ENCODE peak calls at places on chromosomes 7 and 10, in ten cellular contexts. One of them, this sample, is unnamed.

GRCh38 chr10:108051218-108051617 is 886.7 kb upstream of the SORCS1 start:
- DNase-seq in activated T-cell treated with anti-CD3 and anti-CD28 coated beads for 48 hours: no peak
- DNase-seq in RWPE1: no peak
- DNase-seq in HFF-Myc: no peak
- DNase-seq in B cell: no peak
- DNase-seq in tibial artery: no peak
- DNase-seq in cardiac fibroblast: no peak
- DNase-seq in head of caudate nucleus: no peak
- DNase-seq in AG04450: no peak
- DNase-seq in stimulated activated naive CD8-positive, alpha-beta T cell treated with anti-CD3 and anti-CD28 coated beads, Interleukin-15, Interleukin-2, amounts not matched to agents 100 U/mL and 50 U/mL, for 24 hours: no peak
- DNase-seq in this sample: no peak

GRCh38 chr10:78830062-78830974 is 238.4 kb upstream of the ZMIZ1 start:
- DNase-seq in activated T-cell treated with anti-CD3 and anti-CD28 coated beads for 48 hours: no peak
- DNase-seq in RWPE1: peak
- DNase-seq in HFF-Myc: no peak
- DNase-seq in B cell: no peak
- DNase-seq in tibial artery: no peak
- DNase-seq in cardiac fibroblast: peak
- DNase-seq in head of caudate nucleus: no peak
- DNase-seq in AG04450: peak
- DNase-seq in stimulated activated naive CD8-positive, alpha-beta T cell treated with anti-CD3 and anti-CD28 coated beads, Interleukin-15, Interleukin-2, amounts not matched to agents 100 U/mL and 50 U/mL, for 24 hours: no peak
- DNase-seq in this sample: peak

GRCh38 chr7:129913428-129913827 is 39.3 kb downstream of the UBE2H start:
- DNase-seq in activated T-cell treated with anti-CD3 and anti-CD28 coated beads for 48 hours: no peak
- DNase-seq in RWPE1: no peak
- DNase-seq in HFF-Myc: no peak
- DNase-seq in B cell: no peak
- DNase-seq in tibial artery: no peak
- DNase-seq in cardiac fibroblast: no peak
- DNase-seq in head of caudate nucleus: no peak
- DNase-seq in AG04450: no peak
- DNase-seq in stimulated activated naive CD8-positive, alpha-beta T cell treated with anti-CD3 and anti-CD28 coated beads, Interleukin-15, Interleukin-2, amounts not matched to agents 100 U/mL and 50 U/mL, for 24 hours: no peak
- DNase-seq in this sample: no peak

GRCh38 chr10:77872947-77873557 is 53.5 kb downstream of the DLG5 start:
- DNase-seq in activated T-cell treated with anti-CD3 and anti-CD28 coated beads for 48 hours: no peak
- DNase-seq in RWPE1: peak
- DNase-seq in HFF-Myc: no peak
- DNase-seq in B cell: peak
- DNase-seq in tibial artery: no peak
- DNase-seq in cardiac fibroblast: no peak
- DNase-seq in head of caudate nucleus: no peak
- DNase-seq in AG04450: no peak
- DNase-seq in stimulated activated naive CD8-positive, alpha-beta T cell treated with anti-CD3 and anti-CD28 coated beads, Interleukin-15, Interleukin-2, amounts not matched to agents 100 U/mL and 50 U/mL, for 24 hours: no peak
- DNase-seq in this sample: no peak

GRCh38 chr7:21169667-21170605 is 257.9 kb upstream of the SP4 start:
- DNase-seq in activated T-cell treated with anti-CD3 and anti-CD28 coated beads for 48 hours: no peak
- DNase-seq in RWPE1: peak
- DNase-seq in HFF-Myc: no peak
- DNase-seq in B cell: no peak
- DNase-seq in tibial artery: no peak
- DNase-seq in cardiac fibroblast: no peak
- DNase-seq in head of caudate nucleus: no peak
- DNase-seq in AG04450: no peak
- DNase-seq in stimulated activated naive CD8-positive, alpha-beta T cell treated with anti-CD3 and anti-CD28 coated beads, Interleukin-15, Interleukin-2, amounts not matched to agents 100 U/mL and 50 U/mL, for 24 hours: no peak
- DNase-seq in this sample: no peak

GRCh38 chr10:33665512-33665911 is 331.0 kb upstream of the NRP1 start:
- DNase-seq in activated T-cell treated with anti-CD3 and anti-CD28 coated beads for 48 hours: no peak
- DNase-seq in RWPE1: no peak
- DNase-seq in HFF-Myc: no peak
- DNase-seq in B cell: no peak
- DNase-seq in tibial artery: no peak
- DNase-seq in cardiac fibroblast: peak
- DNase-seq in head of caudate nucleus: no peak
- DNase-seq in AG04450: no peak
- DNase-seq in stimulated activated naive CD8-positive, alpha-beta T cell treated with anti-CD3 and anti-CD28 coated beads, Interleukin-15, Interleukin-2, amounts not matched to agents 100 U/mL and 50 U/mL, for 24 hours: no peak
- DNase-seq in this sample: no peak

GRCh38 chr10:5546891-5547683 is 22.3 kb downstream of the CALML3 start:
- DNase-seq in activated T-cell treated with anti-CD3 and anti-CD28 coated beads for 48 hours: no peak
- DNase-seq in RWPE1: peak
- DNase-seq in HFF-Myc: no peak
- DNase-seq in B cell: no peak
- DNase-seq in tibial artery: peak
- DNase-seq in cardiac fibroblast: peak
- DNase-seq in head of caudate nucleus: no peak
- DNase-seq in AG04450: no peak
- DNase-seq in stimulated activated naive CD8-positive, alpha-beta T cell treated with anti-CD3 and anti-CD28 coated beads, Interleukin-15, Interleukin-2, amounts not matched to agents 100 U/mL and 50 U/mL, for 24 hours: no peak
- DNase-seq in this sample: no peak

GRCh38 chr10:29150010-29150409 is 138.9 kb upstream of the LYZL1 start:
- DNase-seq in activated T-cell treated with anti-CD3 and anti-CD28 coated beads for 48 hours: no peak
- DNase-seq in RWPE1: no peak
- DNase-seq in HFF-Myc: no peak
- DNase-seq in B cell: no peak
- DNase-seq in tibial artery: no peak
- DNase-seq in cardiac fibroblast: no peak
- DNase-seq in head of caudate nucleus: no peak
- DNase-seq in AG04450: no peak
- DNase-seq in stimulated activated naive CD8-positive, alpha-beta T cell treated with anti-CD3 and anti-CD28 coated beads, Interleukin-15, Interleukin-2, amounts not matched to agents 100 U/mL and 50 U/mL, for 24 hours: no peak
- DNase-seq in this sample: no peak

GRCh38 chr7:23972057-23972456 is 262.0 kb downstream of the STK31 start:
- DNase-seq in activated T-cell treated with anti-CD3 and anti-CD28 coated beads for 48 hours: no peak
- DNase-seq in RWPE1: no peak
- DNase-seq in HFF-Myc: no peak
- DNase-seq in B cell: no peak
- DNase-seq in tibial artery: no peak
- DNase-seq in cardiac fibroblast: no peak
- DNase-seq in head of caudate nucleus: no peak
- DNase-seq in AG04450: no peak
- DNase-seq in stimulated activated naive CD8-positive, alpha-beta T cell treated with anti-CD3 and anti-CD28 coated beads, Interleukin-15, Interleukin-2, amounts not matched to agents 100 U/mL and 50 U/mL, for 24 hours: no peak
- DNase-seq in this sample: no peak

GRCh38 chr7:98949336-98950044 is 71.2 kb downstream of the TRRAP start:
- DNase-seq in activated T-cell treated with anti-CD3 and anti-CD28 coated beads for 48 hours: no peak
- DNase-seq in RWPE1: no peak
- DNase-seq in HFF-Myc: no peak
- DNase-seq in B cell: peak
- DNase-seq in tibial artery: no peak
- DNase-seq in cardiac fibroblast: no peak
- DNase-seq in head of caudate nucleus: peak
- DNase-seq in AG04450: no peak
- DNase-seq in stimulated activated naive CD8-positive, alpha-beta T cell treated with anti-CD3 and anti-CD28 coated beads, Interleukin-15, Interleukin-2, amounts not matched to agents 100 U/mL and 50 U/mL, for 24 hours: no peak
- DNase-seq in this sample: no peak

GRCh38 chr7:98341106-98341505 is 59.6 kb downstream of the BRI3 start:
- DNase-seq in activated T-cell treated with anti-CD3 and anti-CD28 coated beads for 48 hours: no peak
- DNase-seq in RWPE1: no peak
- DNase-seq in HFF-Myc: no peak
- DNase-seq in B cell: no peak
- DNase-seq in tibial artery: no peak
- DNase-seq in cardiac fibroblast: peak
- DNase-seq in head of caudate nucleus: no peak
- DNase-seq in AG04450: no peak
- DNase-seq in stimulated activated naive CD8-positive, alpha-beta T cell treated with anti-CD3 and anti-CD28 coated beads, Interleukin-15, Interleukin-2, amounts not matched to agents 100 U/mL and 50 U/mL, for 24 hours: no peak
- DNase-seq in this sample: peak

GRCh38 chr7:108351715-108352114 is 104.5 kb downstream of the NRCAM start:
- DNase-seq in activated T-cell treated with anti-CD3 and anti-CD28 coated beads for 48 hours: no peak
- DNase-seq in RWPE1: peak
- DNase-seq in HFF-Myc: no peak
- DNase-seq in B cell: no peak
- DNase-seq in tibial artery: no peak
- DNase-seq in cardiac fibroblast: peak
- DNase-seq in head of caudate nucleus: no peak
- DNase-seq in AG04450: no peak
- DNase-seq in stimulated activated naive CD8-positive, alpha-beta T cell treated with anti-CD3 and anti-CD28 coated beads, Interleukin-15, Interleukin-2, amounts not matched to agents 100 U/mL and 50 U/mL, for 24 hours: no peak
- DNase-seq in this sample: no peak

GRCh38 chr10:121781101-121781500 is 146.7 kb downstream of the ATE1 start:
- DNase-seq in activated T-cell treated with anti-CD3 and anti-CD28 coated beads for 48 hours: no peak
- DNase-seq in RWPE1: peak
- DNase-seq in HFF-Myc: no peak
- DNase-seq in B cell: no peak
- DNase-seq in tibial artery: no peak
- DNase-seq in cardiac fibroblast: no peak
- DNase-seq in head of caudate nucleus: no peak
- DNase-seq in AG04450: no peak
- DNase-seq in stimulated activated naive CD8-positive, alpha-beta T cell treated with anti-CD3 and anti-CD28 coated beads, Interleukin-15, Interleukin-2, amounts not matched to agents 100 U/mL and 50 U/mL, for 24 hours: no peak
- DNase-seq in this sample: no peak

GRCh38 chr7:134153493-134154093 is 26.5 kb downstream of the LRGUK start:
- DNase-seq in activated T-cell treated with anti-CD3 and anti-CD28 coated beads for 48 hours: no peak
- DNase-seq in RWPE1: no peak
- DNase-seq in HFF-Myc: no peak
- DNase-seq in B cell: no peak
- DNase-seq in tibial artery: no peak
- DNase-seq in cardiac fibroblast: no peak
- DNase-seq in head of caudate nucleus: no peak
- DNase-seq in AG04450: no peak
- DNase-seq in stimulated activated naive CD8-positive, alpha-beta T cell treated with anti-CD3 and anti-CD28 coated beads, Interleukin-15, Interleukin-2, amounts not matched to agents 100 U/mL and 50 U/mL, for 24 hours: no peak
- DNase-seq in this sample: no peak

GRCh38 chr10:75375828-75376227 is 25.7 kb downstream of the ZNF503 start:
- DNase-seq in activated T-cell treated with anti-CD3 and anti-CD28 coated beads for 48 hours: no peak
- DNase-seq in RWPE1: no peak
- DNase-seq in HFF-Myc: no peak
- DNase-seq in B cell: no peak
- DNase-seq in tibial artery: no peak
- DNase-seq in cardiac fibroblast: no peak
- DNase-seq in head of caudate nucleus: no peak
- DNase-seq in AG04450: no peak
- DNase-seq in stimulated activated naive CD8-positive, alpha-beta T cell treated with anti-CD3 and anti-CD28 coated beads, Interleukin-15, Interleukin-2, amounts not matched to agents 100 U/mL and 50 U/mL, for 24 hours: no peak
- DNase-seq in this sample: no peak

GRCh38 chr10:103501186-103501585 is 7.7 kb downstream of the NEURL1 start:
- DNase-seq in activated T-cell treated with anti-CD3 and anti-CD28 coated beads for 48 hours: no peak
- DNase-seq in RWPE1: no peak
- DNase-seq in HFF-Myc: no peak
- DNase-seq in B cell: no peak
- DNase-seq in tibial artery: no peak
- DNase-seq in cardiac fibroblast: no peak
- DNase-seq in head of caudate nucleus: no peak
- DNase-seq in AG04450: no peak
- DNase-seq in stimulated activated naive CD8-positive, alpha-beta T cell treated with anti-CD3 and anti-CD28 coated beads, Interleukin-15, Interleukin-2, amounts not matched to agents 100 U/mL and 50 U/mL, for 24 hours: no peak
- DNase-seq in this sample: no peak

GRCh38 chr7:46396501-46396900 is 475.4 kb upstream of the IGFBP3 start:
- DNase-seq in activated T-cell treated with anti-CD3 and anti-CD28 coated beads for 48 hours: no peak
- DNase-seq in RWPE1: no peak
- DNase-seq in HFF-Myc: no peak
- DNase-seq in B cell: no peak
- DNase-seq in tibial artery: no peak
- DNase-seq in cardiac fibroblast: no peak
- DNase-seq in head of caudate nucleus: no peak
- DNase-seq in AG04450: no peak
- DNase-seq in stimulated activated naive CD8-positive, alpha-beta T cell treated with anti-CD3 and anti-CD28 coated beads, Interleukin-15, Interleukin-2, amounts not matched to agents 100 U/mL and 50 U/mL, for 24 hours: no peak
- DNase-seq in this sample: no peak

GRCh38 chr7:157475095-157475494 is 138.3 kb downstream of the DNAJB6 start:
- DNase-seq in activated T-cell treated with anti-CD3 and anti-CD28 coated beads for 48 hours: no peak
- DNase-seq in RWPE1: no peak
- DNase-seq in HFF-Myc: no peak
- DNase-seq in B cell: no peak
- DNase-seq in tibial artery: no peak
- DNase-seq in cardiac fibroblast: no peak
- DNase-seq in head of caudate nucleus: no peak
- DNase-seq in AG04450: no peak
- DNase-seq in stimulated activated naive CD8-positive, alpha-beta T cell treated with anti-CD3 and anti-CD28 coated beads, Interleukin-15, Interleukin-2, amounts not matched to agents 100 U/mL and 50 U/mL, for 24 hours: no peak
- DNase-seq in this sample: no peak

GRCh38 chr10:121926669-121927360 is 1.0 kb downstream of the ATE1 start:
- DNase-seq in activated T-cell treated with anti-CD3 and anti-CD28 coated beads for 48 hours: no peak
- DNase-seq in RWPE1: peak
- DNase-seq in HFF-Myc: no peak
- DNase-seq in B cell: no peak
- DNase-seq in tibial artery: no peak
- DNase-seq in cardiac fibroblast: peak
- DNase-seq in head of caudate nucleus: no peak
- DNase-seq in AG04450: no peak
- DNase-seq in stimulated activated naive CD8-positive, alpha-beta T cell treated with anti-CD3 and anti-CD28 coated beads, Interleukin-15, Interleukin-2, amounts not matched to agents 100 U/mL and 50 U/mL, for 24 hours: no peak
- DNase-seq in this sample: no peak

GRCh38 chr7:108122181-108122580 is 8.0 kb downstream of the LAMB4 start:
- DNase-seq in activated T-cell treated with anti-CD3 and anti-CD28 coated beads for 48 hours: no peak
- DNase-seq in RWPE1: no peak
- DNase-seq in HFF-Myc: no peak
- DNase-seq in B cell: no peak
- DNase-seq in tibial artery: no peak
- DNase-seq in cardiac fibroblast: no peak
- DNase-seq in head of caudate nucleus: no peak
- DNase-seq in AG04450: no peak
- DNase-seq in stimulated activated naive CD8-positive, alpha-beta T cell treated with anti-CD3 and anti-CD28 coated beads, Interleukin-15, Interleukin-2, amounts not matched to agents 100 U/mL and 50 U/mL, for 24 hours: no peak
- DNase-seq in this sample: no peak

GRCh38 chr7:143979359-143979758 is 20.8 kb upstream of the OR6B1 start:
- DNase-seq in activated T-cell treated with anti-CD3 and anti-CD28 coated beads for 48 hours: no peak
- DNase-seq in RWPE1: peak
- DNase-seq in HFF-Myc: peak
- DNase-seq in B cell: no peak
- DNase-seq in tibial artery: no peak
- DNase-seq in cardiac fibroblast: peak
- DNase-seq in head of caudate nucleus: no peak
- DNase-seq in AG04450: no peak
- DNase-seq in stimulated activated naive CD8-positive, alpha-beta T cell treated with anti-CD3 and anti-CD28 coated beads, Interleukin-15, Interleukin-2, amounts not matched to agents 100 U/mL and 50 U/mL, for 24 hours: no peak
- DNase-seq in this sample: peak

GRCh38 chr7:37028909-37029440 is 304.7 kb upstream of the AOAH start:
- DNase-seq in activated T-cell treated with anti-CD3 and anti-CD28 coated beads for 48 hours: peak
- DNase-seq in RWPE1: no peak
- DNase-seq in HFF-Myc: no peak
- DNase-seq in B cell: no peak
- DNase-seq in tibial artery: no peak
- DNase-seq in cardiac fibroblast: no peak
- DNase-seq in head of caudate nucleus: no peak
- DNase-seq in AG04450: no peak
- DNase-seq in stimulated activated naive CD8-positive, alpha-beta T cell treated with anti-CD3 and anti-CD28 coated beads, Interleukin-15, Interleukin-2, amounts not matched to agents 100 U/mL and 50 U/mL, for 24 hours: peak
- DNase-seq in this sample: no peak

GRCh38 chr7:138755331-138755747 is 42.5 kb upstream of the TMEM213 start:
- DNase-seq in activated T-cell treated with anti-CD3 and anti-CD28 coated beads for 48 hours: no peak
- DNase-seq in RWPE1: no peak
- DNase-seq in HFF-Myc: no peak
- DNase-seq in B cell: no peak
- DNase-seq in tibial artery: no peak
- DNase-seq in cardiac fibroblast: no peak
- DNase-seq in head of caudate nucleus: no peak
- DNase-seq in AG04450: no peak
- DNase-seq in stimulated activated naive CD8-positive, alpha-beta T cell treated with anti-CD3 and anti-CD28 coated beads, Interleukin-15, Interleukin-2, amounts not matched to agents 100 U/mL and 50 U/mL, for 24 hours: no peak
- DNase-seq in this sample: no peak

GRCh38 chr10:116143673-116144072 is 129.3 kb downstream of the GFRA1 start:
- DNase-seq in activated T-cell treated with anti-CD3 and anti-CD28 coated beads for 48 hours: no peak
- DNase-seq in RWPE1: no peak
- DNase-seq in HFF-Myc: no peak
- DNase-seq in B cell: no peak
- DNase-seq in tibial artery: no peak
- DNase-seq in cardiac fibroblast: no peak
- DNase-seq in head of caudate nucleus: no peak
- DNase-seq in AG04450: no peak
- DNase-seq in stimulated activated naive CD8-positive, alpha-beta T cell treated with anti-CD3 and anti-CD28 coated beads, Interleukin-15, Interleukin-2, amounts not matched to agents 100 U/mL and 50 U/mL, for 24 hours: no peak
- DNase-seq in this sample: no peak

GRCh38 chr7:6530626-6531491 is 20.4 kb downstream of the GRID2IP start:
- DNase-seq in activated T-cell treated with anti-CD3 and anti-CD28 coated beads for 48 hours: peak
- DNase-seq in RWPE1: no peak
- DNase-seq in HFF-Myc: no peak
- DNase-seq in B cell: peak
- DNase-seq in tibial artery: no peak
- DNase-seq in cardiac fibroblast: no peak
- DNase-seq in head of caudate nucleus: peak
- DNase-seq in AG04450: no peak
- DNase-seq in stimulated activated naive CD8-positive, alpha-beta T cell treated with anti-CD3 and anti-CD28 coated beads, Interleukin-15, Interleukin-2, amounts not matched to agents 100 U/mL and 50 U/mL, for 24 hours: peak
- DNase-seq in this sample: no peak

GRCh38 chr7:157589680-157590079 is 252.9 kb downstream of the DNAJB6 start:
- DNase-seq in activated T-cell treated with anti-CD3 and anti-CD28 coated beads for 48 hours: no peak
- DNase-seq in RWPE1: no peak
- DNase-seq in HFF-Myc: no peak
- DNase-seq in B cell: no peak
- DNase-seq in tibial artery: no peak
- DNase-seq in cardiac fibroblast: no peak
- DNase-seq in head of caudate nucleus: peak
- DNase-seq in AG04450: no peak
- DNase-seq in stimulated activated naive CD8-positive, alpha-beta T cell treated with anti-CD3 and anti-CD28 coated beads, Interleukin-15, Interleukin-2, amounts not matched to agents 100 U/mL and 50 U/mL, for 24 hours: no peak
- DNase-seq in this sample: no peak

GRCh38 chr7:121397346-121397745 is 1.2 kb upstream of the FAM3C start:
- DNase-seq in activated T-cell treated with anti-CD3 and anti-CD28 coated beads for 48 hours: no peak
- DNase-seq in RWPE1: no peak
- DNase-seq in HFF-Myc: no peak
- DNase-seq in B cell: no peak
- DNase-seq in tibial artery: no peak
- DNase-seq in cardiac fibroblast: no peak
- DNase-seq in head of caudate nucleus: no peak
- DNase-seq in AG04450: no peak
- DNase-seq in stimulated activated naive CD8-positive, alpha-beta T cell treated with anti-CD3 and anti-CD28 coated beads, Interleukin-15, Interleukin-2, amounts not matched to agents 100 U/mL and 50 U/mL, for 24 hours: no peak
- DNase-seq in this sample: no peak

GRCh38 chr10:93224005-93224779 is 150.5 kb downstream of the CYP26A1 start:
- DNase-seq in activated T-cell treated with anti-CD3 and anti-CD28 coated beads for 48 hours: no peak
- DNase-seq in RWPE1: peak
- DNase-seq in HFF-Myc: no peak
- DNase-seq in B cell: no peak
- DNase-seq in tibial artery: no peak
- DNase-seq in cardiac fibroblast: no peak
- DNase-seq in head of caudate nucleus: no peak
- DNase-seq in AG04450: no peak
- DNase-seq in stimulated activated naive CD8-positive, alpha-beta T cell treated with anti-CD3 and anti-CD28 coated beads, Interleukin-15, Interleukin-2, amounts not matched to agents 100 U/mL and 50 U/mL, for 24 hours: no peak
- DNase-seq in this sample: no peak